ENCODE peak calls at places on chromosomes 13 and 19, in five cellular contexts. D is cardiac fibroblast, A is A549, J is AG08395, X is AG04450. S is an unnamed sample.

GRCh38 chr13:29936051-29936813 is 85.8 kb upstream of the UBL3 start:
- DNase-seq in D (no peak), A (no peak), J (no peak), X (no peak), S (no peak)

GRCh38 chr19:44620667-44621066 is 7.3 kb downstream of the IGSF23 start:
- DNase-seq in D (no peak), A (no peak), J (no peak), X (no peak), S (no peak)

GRCh38 chr13:101258071-101258470 is 158.2 kb downstream of the NALCN start:
- DNase-seq in D (peak; percentile 98), A (peak; percentile 37), J (peak; percentile 88), X (no peak), S (no peak)

GRCh38 chr13:111893607-111894443 is 173.1 kb upstream of the SOX1 start:
- DNase-seq in D (no peak), A (no peak), J (no peak), X (no peak), S (no peak)

GRCh38 chr13:25844559-25845434 is 207.0 kb downstream of the SHISA2 start:
- DNase-seq in D (no peak), A (no peak), J (no peak), X (no peak), S (no peak)

GRCh38 chr19:46920341-46920740 is 59.5 kb downstream of the ARHGAP35 start:
- DNase-seq in D (no peak), A (no peak), J (no peak), X (no peak), S (no peak)

GRCh38 chr19:14459703-14460102 is 15.5 kb downstream of the PTGER1 start:
- DNase-seq in D (no peak), A (no peak), J (no peak), X (no peak), S (no peak)

GRCh38 chr19:54475706-54476105 is 2.6 kb upstream of the CDC42EP5 start:
- DNase-seq in D (no peak), A (no peak), J (no peak), X (no peak), S (no peak)

GRCh38 chr13:45825124-45825650 is 26.4 kb downstream of the SIAH3 start:
- DNase-seq in D (no peak), A (no peak), J (no peak), X (no peak), S (no peak)

GRCh38 chr19:17881701-17882100 is 10.0 kb downstream of the SLC5A5 start:
- DNase-seq in D (no peak), A (no peak), J (no peak), X (no peak), S (no peak)

GRCh38 chr19:10615429-10616023 is 9.8 kb upstream of the SLC44A2 start:
- DNase-seq in D (no peak), A (no peak), J (no peak), X (no peak), S (no peak)

GRCh38 chr13:46992383-46992952 is 95.6 kb upstream of the HTR2A start:
- DNase-seq in D (peak; percentile 50), A (no peak), J (no peak), X (no peak), S (peak; percentile 25)

GRCh38 chr13:87356314-87356713 is 314.9 kb upstream of the SLITRK5 start:
- DNase-seq in D (no peak), A (no peak), J (no peak), X (no peak), S (no peak)

GRCh38 chr13:41615520-41615838 is 158.1 kb downstream of the RGCC start:
- DNase-seq in D (no peak), A (no peak), J (no peak), X (no peak), S (no peak)

GRCh38 chr19:48477696-48478338 is 8.6 kb downstream of the CYTH2 start:
- DNase-seq in D (no peak), A (no peak), J (no peak), X (no peak), S (no peak)

GRCh38 chr19:55041627-55042343 is 3.7 kb upstream of the GP6 start:
- DNase-seq in D (no peak), A (no peak), J (no peak), X (no peak), S (no peak)

GRCh38 chr19:40771101-40771539 is 4.2 kb upstream of the MIA start:
- DNase-seq in D (peak; percentile 24), A (no peak), J (no peak), X (no peak), S (no peak)

GRCh38 chr13:100584901-100585300 is 3.7 kb downstream of the GGACT start:
- DNase-seq in D (no peak), A (no peak), J (no peak), X (no peak), S (no peak)

S was measured in HAP-1.